ENCODE peak calls at places on chromosomes 5 and 9, in ten cellular contexts. One of them, this sample, is unnamed.

GRCh38 chr9:35962126-35962906 is 4.4 kb upstream of the OR2S2 start:
- DNase-seq in AG08396: peak; percentile 65
- DNase-seq in dorsolateral prefrontal cortex: no peak
- DNase-seq in AG04450: peak; percentile 49
- DNase-seq in myocyte: peak; percentile 53
- DNase-seq in testis: no peak
- DNase-seq in suprapubic skin: no peak
- DNase-seq in activated CD8-positive, alpha-beta T cell treated with anti-CD3 and anti-CD28 coated beads, Interleukin-2, amount 10 ng/mL, durations not matched to agents 7 days and 5 days: no peak
- DNase-seq in NAMALWA: no peak
- DNase-seq in A172: peak; percentile 74
- DNase-seq in this sample: peak; percentile 52

GRCh38 chr5:83530186-83530585 is 58.6 kb downstream of the VCAN start:
- DNase-seq in NAMALWA: no peak
- DNase-seq in A172: no peak
- DNase-seq in AG04450: no peak
- DNase-seq in dorsolateral prefrontal cortex: no peak
- DNase-seq in myocyte: no peak
- DNase-seq in AG08396: no peak
- DNase-seq in activated CD8-positive, alpha-beta T cell treated with anti-CD3 and anti-CD28 coated beads, Interleukin-2, amount 10 ng/mL, durations not matched to agents 7 days and 5 days: no peak
- DNase-seq in testis: no peak
- DNase-seq in suprapubic skin: no peak
- DNase-seq in this sample: no peak

GRCh38 chr9:28093141-28093540 is 519.9 kb upstream of the C9orf72 start:
- DNase-seq in testis: no peak
- DNase-seq in AG08396: no peak
- DNase-seq in suprapubic skin: no peak
- DNase-seq in dorsolateral prefrontal cortex: no peak
- DNase-seq in A172: no peak
- DNase-seq in AG04450: no peak
- DNase-seq in activated CD8-positive, alpha-beta T cell treated with anti-CD3 and anti-CD28 coated beads, Interleukin-2, amount 10 ng/mL, durations not matched to agents 7 days and 5 days: no peak
- DNase-seq in myocyte: no peak
- DNase-seq in NAMALWA: no peak
- DNase-seq in this sample: no peak

GRCh38 chr5:167671176-167671575 is 620.3 kb upstream of the WWC1 start:
- DNase-seq in AG08396: peak; percentile 21
- DNase-seq in activated CD8-positive, alpha-beta T cell treated with anti-CD3 and anti-CD28 coated beads, Interleukin-2, amount 10 ng/mL, durations not matched to agents 7 days and 5 days: no peak
- DNase-seq in NAMALWA: no peak
- DNase-seq in suprapubic skin: no peak
- DNase-seq in AG04450: no peak
- DNase-seq in dorsolateral prefrontal cortex: no peak
- DNase-seq in myocyte: no peak
- DNase-seq in testis: no peak
- DNase-seq in A172: no peak
- DNase-seq in this sample: no peak

GRCh38 chr5:96595300-96596090 is 66.7 kb upstream of the CAST start:
- DNase-seq in suprapubic skin: no peak
- DNase-seq in myocyte: no peak
- DNase-seq in activated CD8-positive, alpha-beta T cell treated with anti-CD3 and anti-CD28 coated beads, Interleukin-2, amount 10 ng/mL, durations not matched to agents 7 days and 5 days: peak; percentile 37
- DNase-seq in A172: peak; percentile 25
- DNase-seq in AG04450: no peak
- DNase-seq in NAMALWA: peak; percentile 55
- DNase-seq in dorsolateral prefrontal cortex: no peak
- DNase-seq in AG08396: no peak
- DNase-seq in testis: no peak
- DNase-seq in this sample: peak; percentile 28

GRCh38 chr9:127783111-127783621 is 2.7 kb upstream of the CDK9 start:
- DNase-seq in activated CD8-positive, alpha-beta T cell treated with anti-CD3 and anti-CD28 coated beads, Interleukin-2, amount 10 ng/mL, durations not matched to agents 7 days and 5 days: peak; percentile 93
- DNase-seq in A172: no peak
- DNase-seq in AG04450: no peak
- DNase-seq in testis: no peak
- DNase-seq in myocyte: no peak
- DNase-seq in suprapubic skin: peak; percentile 89
- DNase-seq in NAMALWA: peak; percentile 66
- DNase-seq in dorsolateral prefrontal cortex: no peak
- DNase-seq in AG08396: no peak
- DNase-seq in this sample: no peak

GRCh38 chr5:82387041-82387818 is 109.1 kb upstream of the RPS23 start:
- DNase-seq in activated CD8-positive, alpha-beta T cell treated with anti-CD3 and anti-CD28 coated beads, Interleukin-2, amount 10 ng/mL, durations not matched to agents 7 days and 5 days: no peak
- DNase-seq in A172: peak; percentile 93
- DNase-seq in myocyte: no peak
- DNase-seq in testis: no peak
- DNase-seq in suprapubic skin: no peak
- DNase-seq in AG04450: no peak
- DNase-seq in dorsolateral prefrontal cortex: no peak
- DNase-seq in AG08396: no peak
- DNase-seq in NAMALWA: no peak
- DNase-seq in this sample: peak; percentile 88

GRCh38 chr9:37994639-37995347 is 74.2 kb downstream of the SHB start:
- DNase-seq in activated CD8-positive, alpha-beta T cell treated with anti-CD3 and anti-CD28 coated beads, Interleukin-2, amount 10 ng/mL, durations not matched to agents 7 days and 5 days: peak; percentile 52
- DNase-seq in suprapubic skin: peak; percentile 87
- DNase-seq in testis: peak; percentile 79
- DNase-seq in NAMALWA: peak; percentile 19
- DNase-seq in dorsolateral prefrontal cortex: peak; percentile 94
- DNase-seq in AG08396: peak; percentile 68
- DNase-seq in AG04450: peak; percentile 34
- DNase-seq in A172: peak; percentile 70
- DNase-seq in myocyte: peak; percentile 100
- DNase-seq in this sample: no peak

GRCh38 chr9:89006308-89006707 is 15.0 kb downstream of the S1PR3 start:
- DNase-seq in NAMALWA: no peak
- DNase-seq in A172: no peak
- DNase-seq in dorsolateral prefrontal cortex: no peak
- DNase-seq in activated CD8-positive, alpha-beta T cell treated with anti-CD3 and anti-CD28 coated beads, Interleukin-2, amount 10 ng/mL, durations not matched to agents 7 days and 5 days: no peak
- DNase-seq in testis: no peak
- DNase-seq in myocyte: no peak
- DNase-seq in AG04450: no peak
- DNase-seq in AG08396: no peak
- DNase-seq in suprapubic skin: no peak
- DNase-seq in this sample: no peak

GRCh38 chr5:5421149-5421960 is 1.1 kb upstream of the ICE1 start:
- DNase-seq in dorsolateral prefrontal cortex: no peak
- DNase-seq in AG08396: no peak
- DNase-seq in suprapubic skin: no peak
- DNase-seq in NAMALWA: peak; percentile 71
- DNase-seq in myocyte: no peak
- DNase-seq in A172: peak; percentile 21
- DNase-seq in AG04450: no peak
- DNase-seq in activated CD8-positive, alpha-beta T cell treated with anti-CD3 and anti-CD28 coated beads, Interleukin-2, amount 10 ng/mL, durations not matched to agents 7 days and 5 days: peak; percentile 39
- DNase-seq in testis: no peak
- DNase-seq in this sample: no peak

GRCh38 chr9:71814805-71815204 is 46.5 kb upstream of the CEMIP2 start:
- DNase-seq in AG04450: no peak
- DNase-seq in myocyte: peak; percentile 41
- DNase-seq in A172: no peak
- DNase-seq in testis: peak; percentile 46
- DNase-seq in activated CD8-positive, alpha-beta T cell treated with anti-CD3 and anti-CD28 coated beads, Interleukin-2, amount 10 ng/mL, durations not matched to agents 7 days and 5 days: no peak
- DNase-seq in suprapubic skin: no peak
- DNase-seq in dorsolateral prefrontal cortex: no peak
- DNase-seq in AG08396: no peak
- DNase-seq in NAMALWA: no peak
- DNase-seq in this sample: no peak

GRCh38 chr5:78803386-78803785 is 154.8 kb upstream of the LHFPL2 start:
- DNase-seq in suprapubic skin: peak; percentile 88
- DNase-seq in NAMALWA: no peak
- DNase-seq in activated CD8-positive, alpha-beta T cell treated with anti-CD3 and anti-CD28 coated beads, Interleukin-2, amount 10 ng/mL, durations not matched to agents 7 days and 5 days: no peak
- DNase-seq in A172: no peak
- DNase-seq in myocyte: no peak
- DNase-seq in AG04450: no peak
- DNase-seq in testis: peak; percentile 57
- DNase-seq in AG08396: no peak
- DNase-seq in dorsolateral prefrontal cortex: peak; percentile 46
- DNase-seq in this sample: no peak

GRCh38 chr5:2158109-2158508 is 275.4 kb upstream of the IRX4 start:
- DNase-seq in A172: no peak
- DNase-seq in myocyte: no peak
- DNase-seq in testis: no peak
- DNase-seq in AG08396: no peak
- DNase-seq in AG04450: no peak
- DNase-seq in suprapubic skin: peak; percentile 40
- DNase-seq in dorsolateral prefrontal cortex: peak; percentile 3
- DNase-seq in NAMALWA: no peak
- DNase-seq in activated CD8-positive, alpha-beta T cell treated with anti-CD3 and anti-CD28 coated beads, Interleukin-2, amount 10 ng/mL, durations not matched to agents 7 days and 5 days: no peak
- DNase-seq in this sample: no peak

GRCh38 chr5:133788121-133788520 is 175.8 kb upstream of the FSTL4 start:
- DNase-seq in dorsolateral prefrontal cortex: no peak
- DNase-seq in AG04450: no peak
- DNase-seq in myocyte: no peak
- DNase-seq in NAMALWA: no peak
- DNase-seq in AG08396: no peak
- DNase-seq in A172: no peak
- DNase-seq in testis: no peak
- DNase-seq in activated CD8-positive, alpha-beta T cell treated with anti-CD3 and anti-CD28 coated beads, Interleukin-2, amount 10 ng/mL, durations not matched to agents 7 days and 5 days: no peak
- DNase-seq in suprapubic skin: no peak
- DNase-seq in this sample: no peak

GRCh38 chr5:107805166-107805565 is 134.4 kb upstream of the EFNA5 start:
- DNase-seq in testis: no peak
- DNase-seq in myocyte: no peak
- DNase-seq in A172: no peak
- DNase-seq in suprapubic skin: no peak
- DNase-seq in activated CD8-positive, alpha-beta T cell treated with anti-CD3 and anti-CD28 coated beads, Interleukin-2, amount 10 ng/mL, durations not matched to agents 7 days and 5 days: no peak
- DNase-seq in AG04450: no peak
- DNase-seq in AG08396: no peak
- DNase-seq in NAMALWA: no peak
- DNase-seq in dorsolateral prefrontal cortex: no peak
- DNase-seq in this sample: no peak

GRCh38 chr5:176921669-176922196 is 22.6 kb upstream of the HK3 start:
- DNase-seq in A172: no peak
- DNase-seq in activated CD8-positive, alpha-beta T cell treated with anti-CD3 and anti-CD28 coated beads, Interleukin-2, amount 10 ng/mL, durations not matched to agents 7 days and 5 days: no peak
- DNase-seq in NAMALWA: no peak
- DNase-seq in AG04450: no peak
- DNase-seq in myocyte: no peak
- DNase-seq in dorsolateral prefrontal cortex: no peak
- DNase-seq in AG08396: no peak
- DNase-seq in suprapubic skin: no peak
- DNase-seq in testis: no peak
- DNase-seq in this sample: peak; percentile 68

GRCh38 chr5:1874820-1875219 is 7.9 kb downstream of the IRX4 start:
- DNase-seq in AG04450: no peak
- DNase-seq in activated CD8-positive, alpha-beta T cell treated with anti-CD3 and anti-CD28 coated beads, Interleukin-2, amount 10 ng/mL, durations not matched to agents 7 days and 5 days: no peak
- DNase-seq in AG08396: no peak
- DNase-seq in suprapubic skin: no peak
- DNase-seq in myocyte: no peak
- DNase-seq in dorsolateral prefrontal cortex: no peak
- DNase-seq in NAMALWA: peak; percentile 80
- DNase-seq in testis: no peak
- DNase-seq in A172: no peak
- DNase-seq in this sample: no peak

GRCh38 chr9:20838218-20838617 is 154.2 kb downstream of the FOCAD start:
- DNase-seq in AG08396: no peak
- DNase-seq in testis: no peak
- DNase-seq in dorsolateral prefrontal cortex: no peak
- DNase-seq in myocyte: no peak
- DNase-seq in activated CD8-positive, alpha-beta T cell treated with anti-CD3 and anti-CD28 coated beads, Interleukin-2, amount 10 ng/mL, durations not matched to agents 7 days and 5 days: no peak
- DNase-seq in suprapubic skin: no peak
- DNase-seq in AG04450: no peak
- DNase-seq in A172: no peak
- DNase-seq in NAMALWA: no peak
- DNase-seq in this sample: no peak

GRCh38 chr5:61942462-61943049 is 363.4 kb upstream of the KIF2A start:
- DNase-seq in dorsolateral prefrontal cortex: no peak
- DNase-seq in activated CD8-positive, alpha-beta T cell treated with anti-CD3 and anti-CD28 coated beads, Interleukin-2, amount 10 ng/mL, durations not matched to agents 7 days and 5 days: no peak
- DNase-seq in A172: no peak
- DNase-seq in myocyte: no peak
- DNase-seq in NAMALWA: no peak
- DNase-seq in AG04450: no peak
- DNase-seq in suprapubic skin: no peak
- DNase-seq in AG08396: no peak
- DNase-seq in testis: no peak
- DNase-seq in this sample: no peak

GRCh38 chr5:177601577-177602457 is 1.9 kb downstream of the B4GALT7 start:
- DNase-seq in myocyte: no peak
- DNase-seq in A172: no peak
- DNase-seq in activated CD8-positive, alpha-beta T cell treated with anti-CD3 and anti-CD28 coated beads, Interleukin-2, amount 10 ng/mL, durations not matched to agents 7 days and 5 days: no peak
- DNase-seq in suprapubic skin: no peak
- DNase-seq in AG08396: no peak
- DNase-seq in testis: peak; percentile 64
- DNase-seq in AG04450: no peak
- DNase-seq in NAMALWA: no peak
- DNase-seq in dorsolateral prefrontal cortex: peak; percentile 22
- DNase-seq in this sample: no peak

GRCh38 chr5:81782811-81783210 is 31.9 kb upstream of the SSBP2 start:
- DNase-seq in suprapubic skin: no peak
- DNase-seq in testis: no peak
- DNase-seq in A172: no peak
- DNase-seq in dorsolateral prefrontal cortex: no peak
- DNase-seq in myocyte: no peak
- DNase-seq in AG08396: no peak
- DNase-seq in AG04450: no peak
- DNase-seq in activated CD8-positive, alpha-beta T cell treated with anti-CD3 and anti-CD28 coated beads, Interleukin-2, amount 10 ng/mL, durations not matched to agents 7 days and 5 days: no peak
- DNase-seq in NAMALWA: no peak
- DNase-seq in this sample: peak; percentile 43

GRCh38 chr5:169945831-169946261 is 34.4 kb downstream of the INSYN2B start:
- DNase-seq in AG04450: peak; percentile 86
- DNase-seq in dorsolateral prefrontal cortex: peak; percentile 69
- DNase-seq in AG08396: peak; percentile 86
- DNase-seq in activated CD8-positive, alpha-beta T cell treated with anti-CD3 and anti-CD28 coated beads, Interleukin-2, amount 10 ng/mL, durations not matched to agents 7 days and 5 days: no peak
- DNase-seq in myocyte: peak; percentile 20
- DNase-seq in suprapubic skin: peak; percentile 80
- DNase-seq in testis: peak; percentile 74
- DNase-seq in NAMALWA: no peak
- DNase-seq in A172: peak; percentile 32
- DNase-seq in this sample: peak; percentile 62

GRCh38 chr5:169911448-169912212 is 68.7 kb downstream of the INSYN2B start:
- DNase-seq in activated CD8-positive, alpha-beta T cell treated with anti-CD3 and anti-CD28 coated beads, Interleukin-2, amount 10 ng/mL, durations not matched to agents 7 days and 5 days: no peak
- DNase-seq in dorsolateral prefrontal cortex: no peak
- DNase-seq in AG08396: no peak
- DNase-seq in A172: no peak
- DNase-seq in myocyte: no peak
- DNase-seq in NAMALWA: no peak
- DNase-seq in suprapubic skin: no peak
- DNase-seq in AG04450: no peak
- DNase-seq in testis: no peak
- DNase-seq in this sample: no peak

GRCh38 chr9:91758491-91758981 is 191.5 kb downstream of the ROR2 start:
- DNase-seq in testis: peak; percentile 54
- DNase-seq in NAMALWA: peak; percentile 74
- DNase-seq in suprapubic skin: no peak
- DNase-seq in dorsolateral prefrontal cortex: no peak
- DNase-seq in myocyte: peak; percentile 47
- DNase-seq in activated CD8-positive, alpha-beta T cell treated with anti-CD3 and anti-CD28 coated beads, Interleukin-2, amount 10 ng/mL, durations not matched to agents 7 days and 5 days: peak; percentile 55
- DNase-seq in AG08396: peak; percentile 58
- DNase-seq in A172: peak; percentile 38
- DNase-seq in AG04450: no peak
- DNase-seq in this sample: peak; percentile 19

GRCh38 chr9:130857864-130858730 is 23.0 kb downstream of the ABL1 start:
- DNase-seq in NAMALWA: no peak
- DNase-seq in dorsolateral prefrontal cortex: no peak
- DNase-seq in testis: no peak
- DNase-seq in AG08396: peak; percentile 61
- DNase-seq in AG04450: peak; percentile 82
- DNase-seq in suprapubic skin: peak; percentile 82
- DNase-seq in myocyte: peak; percentile 84
- DNase-seq in activated CD8-positive, alpha-beta T cell treated with anti-CD3 and anti-CD28 coated beads, Interleukin-2, amount 10 ng/mL, durations not matched to agents 7 days and 5 days: no peak
- DNase-seq in A172: peak; percentile 47
- DNase-seq in this sample: peak; percentile 51

GRCh38 chr5:142839711-142840441 is 69.7 kb downstream of the ARHGAP26 start:
- DNase-seq in suprapubic skin: no peak
- DNase-seq in testis: peak; percentile 82
- DNase-seq in AG04450: no peak
- DNase-seq in dorsolateral prefrontal cortex: no peak
- DNase-seq in NAMALWA: no peak
- DNase-seq in A172: no peak
- DNase-seq in activated CD8-positive, alpha-beta T cell treated with anti-CD3 and anti-CD28 coated beads, Interleukin-2, amount 10 ng/mL, durations not matched to agents 7 days and 5 days: no peak
- DNase-seq in myocyte: peak; percentile 13
- DNase-seq in AG08396: no peak
- DNase-seq in this sample: no peak

This sample was measured in H4.